ENCODE peak calls at places on chromosomes 1 and 21, in six cellular contexts. W is hypothalamus, K is brain microvascular endothelial cell, B is iris pigment epithelial cell, X is glomerular endothelial cell, H is AG20443. Q is an unnamed sample.

GRCh38 chr21:44439211-44439600 is 16.1 kb upstream of the LRRC3 start:
- DNase-seq in W (no peak), K (no peak), B (no peak), X (no peak), H (no peak), Q (no peak)

GRCh38 chr1:84300991-84301758 is at the start of gene SAMD13:
- DNase-seq in W (peak; percentile 58), K (peak; percentile 66), B (peak; percentile 77), X (peak; percentile 88), H (peak; percentile 41), Q (peak; percentile 65)

GRCh38 chr21:45322960-45323461 is 35.3 kb upstream of the POFUT2 start:
- DNase-seq in W (no peak), K (no peak), B (no peak), X (no peak), H (peak; percentile 78), Q (peak; percentile 77)

GRCh38 chr1:68361511-68361910 is 88.2 kb downstream of the RPE65 start:
- DNase-seq in W (no peak), K (no peak), B (peak; percentile 60), X (no peak), H (no peak), Q (no peak)

GRCh38 chr1:207191061-207191460 is 87.0 kb downstream of the C4BPA start:
- DNase-seq in W (no peak), K (no peak), B (no peak), X (no peak), H (no peak), Q (no peak)

GRCh38 chr1:2416403-2416802 is 4.0 kb upstream of the PEX10 start:
- DNase-seq in W (no peak), K (no peak), B (no peak), X (no peak), H (no peak), Q (no peak)

GRCh38 chr1:73065585-73065984 is 783.2 kb upstream of the NEGR1 start:
- DNase-seq in W (no peak), K (no peak), B (no peak), X (no peak), H (no peak), Q (no peak)

GRCh38 chr1:201223852-201224670 is 33.4 kb downstream of the IGFN1 start:
- DNase-seq in W (no peak), K (no peak), B (no peak), X (no peak), H (peak; percentile 6), Q (no peak)

GRCh38 chr1:168676029-168676812 is 52.8 kb downstream of the DPT start:
- DNase-seq in W (no peak), K (no peak), B (no peak), X (no peak), H (peak; percentile 22), Q (no peak)

GRCh38 chr1:18898567-18898966 is 3.8 kb downstream of the ALDH4A1 start:
- DNase-seq in W (no peak), K (no peak), B (no peak), X (no peak), H (no peak), Q (no peak)

GRCh38 chr1:163082971-163083370 is 13.8 kb downstream of the RGS4 start:
- DNase-seq in W (no peak), K (no peak), B (no peak), X (no peak), H (no peak), Q (no peak)

GRCh38 chr1:209809601-209810000 is 3.7 kb upstream of the IRF6 start:
- DNase-seq in W (no peak), K (no peak), B (no peak), X (no peak), H (no peak), Q (no peak)

GRCh38 chr1:235093685-235094592 is 34.7 kb downstream of the TOMM20 start:
- DNase-seq in W (peak; percentile 39), K (peak; percentile 69), B (peak; percentile 59), X (no peak), H (peak; percentile 84), Q (peak; percentile 39)

GRCh38 chr1:72431810-72432209 is 149.5 kb upstream of the NEGR1 start:
- DNase-seq in W (no peak), K (no peak), B (no peak), X (no peak), H (peak; percentile 9), Q (no peak)

GRCh38 chr1:91583326-91583755 is 82.7 kb downstream of the CDC7 start:
- DNase-seq in W (no peak), K (peak; percentile 30), B (peak; percentile 66), X (no peak), H (peak; percentile 50), Q (peak; percentile 76)

GRCh38 chr1:156856282-156856785 is 2.6 kb downstream of the INSRR start:
- DNase-seq in W (no peak), K (no peak), B (no peak), X (no peak), H (no peak), Q (no peak)

GRCh38 chr21:31491617-31492016 is 147.6 kb upstream of the TIAM1 start:
- DNase-seq in W (no peak), K (no peak), B (no peak), X (no peak), H (no peak), Q (no peak)